ENCODE peak calls at places on chromosomes 7 and 10, in seven cellular contexts. O is HepG2, G is HCT116, Z is SK-N-SH, B is GM12878, Y is H1, Q is K562. R is an unnamed sample.

GRCh38 chr7:43689115-43689514 is 40.2 kb downstream of the COA1 start:
- DNase-seq in O (no peak), G (no peak), Z (no peak), B (no peak), Y (no peak), Q (no peak), R (no peak)

GRCh38 chr10:112815238-112816032 is 134.6 kb upstream of the TCF7L2 start:
- DNase-seq in O (peak), G (no peak), Z (no peak), B (no peak), Y (no peak), Q (peak), R (no peak)

GRCh38 chr7:36185092-36185491 is 32.0 kb downstream of the EEPD1 start:
- DNase-seq in O (no peak), G (no peak), Z (no peak), B (no peak), Y (no peak), Q (no peak), R (no peak)

GRCh38 chr7:45685619-45686240 is 111.6 kb downstream of the ADCY1 start:
- DNase-seq in O (no peak), G (no peak), Z (no peak), B (no peak), Y (peak), Q (no peak), R (no peak)

GRCh38 chr7:68785036-68785435 is 813.2 kb upstream of the AUTS2 start:
- DNase-seq in O (no peak), G (no peak), Z (no peak), B (no peak), Y (no peak), Q (no peak), R (no peak)

GRCh38 chr10:13707156-13707881 is 120.6 kb downstream of the PRPF18 start:
- DNase-seq in O (peak), G (no peak), Z (no peak), B (no peak), Y (peak), Q (peak), R (peak)

GRCh38 chr7:157041004-157041403 is 30.5 kb upstream of the MNX1 start:
- DNase-seq in O (no peak), G (no peak), Z (no peak), B (no peak), Y (no peak), Q (peak), R (no peak)

GRCh38 chr7:38368191-38368605 is 94.8 kb upstream of the TARP start:
- DNase-seq in O (peak), G (peak), Z (peak), B (no peak), Y (peak), Q (peak), R (peak)

GRCh38 chr10:4646546-4646945 is 179.5 kb upstream of the AKR1E2 start:
- DNase-seq in O (no peak), G (no peak), Z (no peak), B (no peak), Y (no peak), Q (no peak), R (no peak)

GRCh38 chr10:123642697-123643096 is 23.5 kb upstream of the GPR26 start:
- DNase-seq in O (peak), G (no peak), Z (no peak), B (no peak), Y (peak), Q (no peak), R (no peak)

GRCh38 chr7:131826960-131827359 is 270.5 kb upstream of the PODXL start:
- DNase-seq in O (no peak), G (no peak), Z (no peak), B (no peak), Y (no peak), Q (no peak), R (no peak)

GRCh38 chr7:117588352-117588794 is 108.5 kb downstream of the CFTR start:
- DNase-seq in O (peak), G (no peak), Z (no peak), B (peak), Y (no peak), Q (no peak), R (peak)

GRCh38 chr10:78377362-78377761 is 343.7 kb downstream of the RPS24 start:
- DNase-seq in O (no peak), G (no peak), Z (no peak), B (no peak), Y (no peak), Q (no peak), R (no peak)

GRCh38 chr7:107079212-107079940 is 34.9 kb downstream of the PRKAR2B start:
- DNase-seq in O (no peak), G (no peak), Z (no peak), B (no peak), Y (no peak), Q (peak), R (no peak)

GRCh38 chr10:24027107-24027506 is 181.8 kb upstream of the KIAA1217 start:
- DNase-seq in O (peak), G (no peak), Z (no peak), B (no peak), Y (no peak), Q (no peak), R (no peak)

GRCh38 chr7:111138196-111138569 is 47.3 kb downstream of the LRRN3 start:
- DNase-seq in O (no peak), G (peak), Z (no peak), B (peak), Y (no peak), Q (peak), R (no peak)

GRCh38 chr7:18798018-18798906 is 302.7 kb downstream of the HDAC9 start:
- DNase-seq in O (no peak), G (no peak), Z (no peak), B (no peak), Y (no peak), Q (no peak), R (no peak)

GRCh38 chr10:114541081-114541833 is 116.8 kb downstream of the ABLIM1 start:
- DNase-seq in O (no peak), G (no peak), Z (no peak), B (no peak), Y (no peak), Q (no peak), R (no peak)

GRCh38 chr10:11424456-11425287 is 186.8 kb downstream of the USP6NL start:
- DNase-seq in O (peak), G (peak), Z (peak), B (no peak), Y (peak), Q (peak), R (peak)

GRCh38 chr10:45374451-45375052 is 536 bp downstream of the ALOX5 start:
- DNase-seq in O (no peak), G (no peak), Z (no peak), B (no peak), Y (no peak), Q (no peak), R (no peak)
- TF ChIP-seq JUND in O (no peak), G (no peak), Z (no peak), B (no peak), Y (peak), Q (peak), R (no peak)

GRCh38 chr10:109187677-109188076 is 735.6 kb downstream of the XPNPEP1 start:
- DNase-seq in O (no peak), G (no peak), Z (no peak), B (no peak), Y (no peak), Q (no peak), R (no peak)
- TF ChIP-seq JUND in O (no peak), G (no peak), Z (no peak), B (no peak), Y (no peak), Q (no peak), R (no peak)

GRCh38 chr10:89389254-89389653 is 3.2 kb upstream of the IFIT1 start:
- DNase-seq in O (peak), G (peak), Z (peak), B (no peak), Y (no peak), Q (peak), R (peak)
- TF ChIP-seq JUND in O (no peak), G (no peak), Z (no peak), B (no peak), Y (no peak), Q (no peak), R (no peak)

GRCh38 chr7:66741706-66742053 is 1.1 kb downstream of the RABGEF1 start:
- DNase-seq in O (no peak), G (no peak), Z (no peak), B (no peak), Y (no peak), Q (no peak), R (no peak)
- TF ChIP-seq JUND in O (no peak), G (no peak), Z (no peak), B (no peak), Y (no peak), Q (no peak), R (no peak)

DNA sequence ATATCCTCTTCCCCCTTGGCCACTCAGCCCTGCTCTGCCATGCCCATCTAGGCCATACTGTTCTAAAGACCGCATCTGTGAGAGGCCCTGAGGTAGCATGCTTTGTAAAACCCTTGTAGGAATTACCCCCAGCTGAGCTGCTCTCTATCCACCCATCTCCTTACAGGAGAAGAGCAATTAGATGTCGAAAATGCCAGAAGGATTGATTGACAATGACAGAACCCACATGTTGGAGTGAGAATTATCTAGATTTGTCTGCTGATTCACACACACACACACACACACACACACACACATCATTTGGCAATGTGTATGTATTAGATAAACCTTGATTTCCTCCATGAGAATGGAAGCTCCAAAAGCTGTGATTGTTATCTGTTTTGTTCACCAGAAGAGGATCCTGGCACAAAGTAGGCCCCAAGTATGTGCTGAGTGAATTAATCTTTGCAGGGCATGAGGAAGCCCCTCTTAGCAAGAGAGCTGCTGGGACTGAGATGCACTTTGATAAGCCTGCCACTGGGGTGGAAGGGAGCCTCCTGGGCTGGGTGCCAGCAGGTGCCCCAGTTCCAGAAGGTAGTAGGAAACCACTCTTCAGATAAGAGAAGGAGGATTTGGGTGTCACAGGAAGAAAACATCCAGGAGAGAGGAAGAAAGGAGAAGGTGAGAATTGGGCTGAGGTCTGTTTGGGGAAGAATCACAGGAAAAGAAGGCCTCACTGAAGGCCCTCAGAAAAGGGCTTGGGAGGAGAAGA is 187.5 kb upstream of the ADO start:
- DNase-seq in O (no peak), G (no peak), Z (no peak), B (no peak), Y (no peak), Q (no peak), R (no peak)
- TF ChIP-seq JUND in O (no peak), G (no peak), Z (no peak), B (no peak), Y (no peak), Q (no peak), R (no peak)

GRCh38 chr10:70145166-70145665 is 1.3 kb downstream of the TYSND1 start:
- DNase-seq in O (no peak), G (no peak), Z (no peak), B (no peak), Y (no peak), Q (no peak), R (no peak)
- TF ChIP-seq JUND in O (no peak), G (no peak), Z (no peak), B (no peak), Y (no peak), Q (no peak), R (no peak)

R was measured in T47D.